ENCODE peak calls at places on chromosomes 16 and 17, in eight cellular contexts. B, Z, L, P, E, U, W and G are unnamed samples.

GRCh38 chr16:27786221-27786848 is 236.4 kb downstream of the KATNIP start:
- DNase-seq in E (no peak), L (no peak), U (no peak), P (no peak), W (no peak), B (no peak), Z (no peak), G (no peak)

GRCh38 chr17:46952115-46952514 is 26.9 kb downstream of the RPRML start:
- DNase-seq in B (no peak), W (no peak), P (no peak), E (no peak), L (no peak), Z (no peak), U (no peak), G (no peak)

GRCh38 chr16:87241135-87241771 is 75.9 kb downstream of the C16orf95 start:
- DNase-seq in L (no peak), B (no peak), U (no peak), P (no peak), Z (no peak), E (no peak), W (no peak), G (no peak)

GRCh38 chr17:68581863-68582645 is 19.1 kb downstream of the FAM20A start:
- DNase-seq in L (no peak), Z (no peak), W (no peak), B (no peak), U (no peak), P (no peak), E (no peak), G (no peak)

GRCh38 chr17:31130286-31131224 is 35.8 kb downstream of the NF1 start:
- DNase-seq in Z (peak; percentile 12), B (no peak), U (peak; percentile 77), L (no peak), P (no peak), E (peak; percentile 16), W (no peak), G (no peak)

GRCh38 chr17:31274252-31274651 is 22.8 kb downstream of the OMG start:
- DNase-seq in B (no peak), W (peak; percentile 63), L (no peak), E (peak; percentile 87), U (no peak), Z (no peak), P (peak; percentile 86), G (peak; percentile 55)

GRCh38 chr17:30950669-30951399 is 20.0 kb upstream of the RNF135 start:
- DNase-seq in L (peak; percentile 75), W (peak; percentile 93), E (peak; percentile 96), P (peak; percentile 95), U (peak; percentile 83), Z (no peak), B (peak; percentile 73), G (peak; percentile 76)

GRCh38 chr17:68437979-68438877 is 19.1 kb downstream of the WIPI1 start:
- DNase-seq in W (peak; percentile 47), E (peak; percentile 62), U (no peak), L (no peak), Z (no peak), P (no peak), B (peak; percentile 64), G (no peak)

GRCh38 chr17:35448214-35448898 is at the start of gene SLFN13:
- DNase-seq in Z (peak; percentile 56), P (peak; percentile 54), L (peak; percentile 80), E (peak; percentile 60), B (peak; percentile 61), W (peak; percentile 64), U (peak; percentile 91), G (no peak)

GRCh38 chr17:4716081-4716480 is 5.6 kb downstream of the ARRB2 start:
- DNase-seq in W (no peak), P (no peak), U (no peak), Z (no peak), L (no peak), B (no peak), E (no peak), G (no peak)

GRCh38 chr16:30956601-30957455 is 726 bp upstream of the SETD1A start:
- DNase-seq in P (peak; percentile 92), Z (peak; percentile 89), W (peak; percentile 81), E (peak; percentile 90), L (peak; percentile 93), U (peak; percentile 92), B (peak; percentile 92), G (peak; percentile 56)

GRCh38 chr16:8849411-8850011 is 19.3 kb downstream of the CARHSP1 start:
- DNase-seq in B (peak; percentile 33), P (peak; percentile 85), E (peak; percentile 96), W (no peak), L (no peak), U (no peak), Z (no peak), G (peak; percentile 40)

GRCh38 chr17:16940116-16940881 is 31.6 kb downstream of the TNFRSF13B start:
- DNase-seq in B (no peak), E (no peak), U (no peak), L (no peak), Z (peak; percentile 21), P (no peak), W (no peak), G (no peak)

GRCh38 chr16:71883193-71883848 is 661 bp downstream of the ZNF821 start:
- DNase-seq in L (peak; percentile 60), B (no peak), Z (no peak), E (peak; percentile 23), U (no peak), P (no peak), W (peak; percentile 6), G (no peak)

GRCh38 chr17:28174352-28175046 is 132.0 kb downstream of the NLK start:
- DNase-seq in U (no peak), Z (no peak), L (no peak), P (peak; percentile 22), W (no peak), E (no peak), B (no peak), G (no peak)

GRCh38 chr17:78466786-78467715 is 88.6 kb downstream of the PGS1 start:
- DNase-seq in L (no peak), B (no peak), E (no peak), Z (no peak), P (no peak), W (no peak), U (no peak), G (no peak)

GRCh38 chr17:17181666-17182600 is 24.2 kb downstream of the PLD6 start:
- DNase-seq in L (no peak), B (no peak), E (no peak), U (peak; percentile 37), W (no peak), Z (no peak), P (no peak), G (no peak)

GRCh38 chr16:68737046-68737729 is at the start of gene CDH1:
- DNase-seq in E (no peak), L (no peak), P (no peak), W (no peak), B (no peak), Z (peak; percentile 70), U (peak; percentile 60), G (no peak)
- H3K4me3 ChIP-seq in E (no peak within 1 kb of the TSS), L (peak within 1 kb of the TSS; percentile 11), P (no peak within 1 kb of the TSS), W (no peak within 1 kb of the TSS), B (no peak within 1 kb of the TSS), Z (peak within 1 kb of the TSS; percentile 58), U (peak within 1 kb of the TSS; percentile 15), G (no peak within 1 kb of the TSS)

GRCh38 chr16:54286330-54287017 is at the start of gene IRX3:
- DNase-seq in L (peak; percentile 93), E (peak; percentile 86), Z (peak; percentile 96), U (peak; percentile 91), W (peak; percentile 4), B (peak; percentile 74), P (peak; percentile 94), G (peak; percentile 75)

GRCh38 chr16:54287018-54287757 is 601 bp upstream of the IRX3 start:
- DNase-seq in E (no peak), Z (no peak), B (no peak), U (no peak), P (no peak), W (no peak), L (no peak), G (no peak)

GRCh38 chr16:54288592-54289241 is 2.1 kb upstream of the IRX3 start:
- DNase-seq in U (no peak), Z (peak; percentile 32), W (no peak), E (no peak), L (no peak), B (no peak), P (no peak), G (no peak)

GRCh38 chr16:54289242-54290051 is 2.9 kb upstream of the IRX3 start:
- DNase-seq in Z (peak; percentile 90), W (no peak), P (no peak), L (no peak), E (no peak), B (no peak), U (no peak), G (no peak)

DNA sequence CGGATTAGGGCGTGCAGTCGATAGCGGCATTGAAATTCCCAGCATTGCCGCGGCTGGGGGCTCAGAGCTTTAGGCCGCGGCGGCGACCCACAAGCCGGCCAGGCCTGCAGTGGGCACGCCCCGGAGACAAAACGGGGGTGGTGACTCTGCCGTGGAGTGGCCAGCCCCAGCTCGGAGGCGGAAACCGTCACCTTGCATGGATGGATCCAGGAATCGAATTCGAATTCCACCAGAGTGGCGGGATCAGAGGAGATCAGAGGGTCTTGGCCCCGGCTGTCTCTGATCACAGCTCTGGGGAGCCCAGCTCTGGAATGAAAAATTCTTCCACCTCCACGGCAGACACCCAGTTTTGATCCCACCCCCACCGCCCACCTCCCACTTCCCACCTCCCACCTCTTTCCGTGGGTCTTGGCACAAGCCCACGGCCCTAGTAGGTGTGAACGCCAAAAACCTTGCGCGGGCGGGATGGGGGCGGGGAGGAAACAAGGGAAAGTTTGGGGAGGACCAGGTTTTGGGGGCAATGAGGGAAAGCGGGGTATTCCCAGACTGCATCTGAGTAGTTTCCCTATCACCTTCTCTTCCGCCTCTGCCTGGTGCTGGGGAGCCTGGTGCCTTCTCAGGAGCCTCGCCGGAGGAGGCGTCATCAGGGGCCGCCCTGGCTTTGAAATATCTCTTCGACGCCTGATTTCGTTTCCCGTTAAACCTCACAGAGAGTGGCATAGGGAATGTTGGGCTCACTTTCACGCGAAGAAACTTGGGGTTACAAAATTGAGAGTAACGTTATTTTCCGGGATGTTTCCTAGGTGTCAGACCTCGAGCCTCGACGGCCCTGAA is 1.4 kb upstream of the IRX3 start:
- DNase-seq in L (peak; percentile 61), B (no peak), E (no peak), W (no peak), Z (peak; percentile 57), P (peak; percentile 9), U (no peak), G (no peak)
- H3K4me3 ChIP-seq in L (peak overlapping the region; percentile 78), B (no peak overlapping the region), E (peak overlapping the region; percentile 64), W (no peak overlapping the region), Z (peak overlapping the region; percentile 55), P (peak overlapping the region; percentile 79), U (peak overlapping the region; percentile 84), G (peak overlapping the region; percentile 73)

GRCh38 chr16:84196101-84196500 is 5.1 kb downstream of the ADAD2 start:
- DNase-seq in E (no peak), Z (no peak), U (no peak), P (no peak), B (no peak), L (no peak), W (no peak), G (no peak)
- H3K4me3 ChIP-seq in E (no peak overlapping the region), Z (no peak overlapping the region), U (no peak overlapping the region), P (no peak overlapping the region), B (no peak overlapping the region), L (no peak overlapping the region), W (no peak overlapping the region), G (no peak overlapping the region)

DNA sequence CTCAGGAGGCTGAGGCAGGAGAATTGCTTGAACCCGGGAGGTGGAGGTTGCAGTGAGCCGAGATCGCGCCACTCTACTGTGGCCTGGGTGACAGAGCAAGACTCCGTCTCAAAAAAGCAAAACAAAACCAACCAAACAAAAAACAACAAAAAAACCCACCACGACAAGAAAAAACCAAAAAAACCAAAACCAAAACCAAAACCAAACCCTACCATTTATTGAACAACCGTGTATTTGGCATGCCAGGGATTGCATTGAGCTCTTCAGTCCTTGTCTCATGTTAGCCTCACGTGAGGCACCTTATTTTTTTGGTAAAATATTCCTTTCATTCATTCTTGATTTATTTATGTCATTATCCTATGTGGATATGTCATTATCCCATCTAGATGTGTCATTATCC is 81.8 kb downstream of the PLCG2 start:
- DNase-seq in Z (no peak), W (no peak), B (no peak), L (no peak), U (no peak), E (no peak), P (no peak), G (no peak)
- H3K4me3 ChIP-seq in Z (no peak overlapping the region), W (no peak overlapping the region), B (no peak overlapping the region), L (no peak overlapping the region), U (no peak overlapping the region), E (no peak overlapping the region), P (no peak overlapping the region), G (no peak overlapping the region)